ENCODE peak calls at places on chromosome 14, in eight cellular contexts. One of them, this sample, is unnamed.

GRCh38 chr14:22556021-22556989 is 32.7 kb downstream of the DAD1 start:
- DNase-seq in GM18507: peak
- DNase-seq in A172: peak
- DNase-seq in activated CD8-positive, alpha-beta memory T cell treated with anti-CD3 and anti-CD28 coated beads, Interleukin-2, amount 50 U/mL, for 48 hours: peak
- DNase-seq in DMS153: peak
- DNase-seq in GDM1: peak
- DNase-seq in stimulated activated CD4-positive, alpha-beta T cell treated with anti-CD3 and anti-CD28 coated beads, Interleukin-1b, Interleukin-23, amount 100 ng/mL, for 48 hours: peak
- DNase-seq in HFFc6: peak
- DNase-seq in this sample: no peak

GRCh38 chr14:59707778-59708635 is 131.4 kb upstream of the CCDC175 start:
- DNase-seq in GDM1: no peak
- DNase-seq in HFFc6: no peak
- DNase-seq in GM18507: no peak
- DNase-seq in stimulated activated CD4-positive, alpha-beta T cell treated with anti-CD3 and anti-CD28 coated beads, Interleukin-1b, Interleukin-23, amount 100 ng/mL, for 48 hours: no peak
- DNase-seq in DMS153: peak
- DNase-seq in activated CD8-positive, alpha-beta memory T cell treated with anti-CD3 and anti-CD28 coated beads, Interleukin-2, amount 50 U/mL, for 48 hours: no peak
- DNase-seq in A172: peak
- DNase-seq in this sample: no peak

GRCh38 chr14:35235840-35236239 is 56.3 kb upstream of the PSMA6 start:
- DNase-seq in stimulated activated CD4-positive, alpha-beta T cell treated with anti-CD3 and anti-CD28 coated beads, Interleukin-1b, Interleukin-23, amount 100 ng/mL, for 48 hours: no peak
- DNase-seq in GDM1: no peak
- DNase-seq in HFFc6: no peak
- DNase-seq in GM18507: no peak
- DNase-seq in A172: no peak
- DNase-seq in activated CD8-positive, alpha-beta memory T cell treated with anti-CD3 and anti-CD28 coated beads, Interleukin-2, amount 50 U/mL, for 48 hours: no peak
- DNase-seq in DMS153: no peak
- DNase-seq in this sample: no peak

GRCh38 chr14:99946652-99947489 is 118.4 kb upstream of the EVL start:
- DNase-seq in A172: no peak
- DNase-seq in HFFc6: no peak
- DNase-seq in DMS153: no peak
- DNase-seq in GDM1: no peak
- DNase-seq in stimulated activated CD4-positive, alpha-beta T cell treated with anti-CD3 and anti-CD28 coated beads, Interleukin-1b, Interleukin-23, amount 100 ng/mL, for 48 hours: peak
- DNase-seq in activated CD8-positive, alpha-beta memory T cell treated with anti-CD3 and anti-CD28 coated beads, Interleukin-2, amount 50 U/mL, for 48 hours: peak
- DNase-seq in GM18507: no peak
- DNase-seq in this sample: no peak

GRCh38 chr14:74475678-74476077 is 17.4 kb downstream of the NPC2 start:
- DNase-seq in GM18507: no peak
- DNase-seq in A172: no peak
- DNase-seq in activated CD8-positive, alpha-beta memory T cell treated with anti-CD3 and anti-CD28 coated beads, Interleukin-2, amount 50 U/mL, for 48 hours: no peak
- DNase-seq in stimulated activated CD4-positive, alpha-beta T cell treated with anti-CD3 and anti-CD28 coated beads, Interleukin-1b, Interleukin-23, amount 100 ng/mL, for 48 hours: no peak
- DNase-seq in DMS153: no peak
- DNase-seq in HFFc6: peak
- DNase-seq in GDM1: no peak
- DNase-seq in this sample: no peak

GRCh38 chr14:22225526-22226133 is 363.4 kb downstream of the DAD1 start:
- DNase-seq in HFFc6: peak
- DNase-seq in activated CD8-positive, alpha-beta memory T cell treated with anti-CD3 and anti-CD28 coated beads, Interleukin-2, amount 50 U/mL, for 48 hours: no peak
- DNase-seq in GDM1: no peak
- DNase-seq in DMS153: no peak
- DNase-seq in stimulated activated CD4-positive, alpha-beta T cell treated with anti-CD3 and anti-CD28 coated beads, Interleukin-1b, Interleukin-23, amount 100 ng/mL, for 48 hours: no peak
- DNase-seq in A172: no peak
- DNase-seq in GM18507: no peak
- DNase-seq in this sample: no peak

GRCh38 chr14:101965796-101966718 is 1.7 kb downstream of the DYNC1H1 start:
- DNase-seq in HFFc6: no peak
- DNase-seq in GDM1: no peak
- DNase-seq in activated CD8-positive, alpha-beta memory T cell treated with anti-CD3 and anti-CD28 coated beads, Interleukin-2, amount 50 U/mL, for 48 hours: no peak
- DNase-seq in DMS153: no peak
- DNase-seq in A172: no peak
- DNase-seq in GM18507: no peak
- DNase-seq in stimulated activated CD4-positive, alpha-beta T cell treated with anti-CD3 and anti-CD28 coated beads, Interleukin-1b, Interleukin-23, amount 100 ng/mL, for 48 hours: no peak
- DNase-seq in this sample: no peak

GRCh38 chr14:21866479-21866878 is 192.9 kb upstream of the OR4E1 start:
- DNase-seq in HFFc6: no peak
- DNase-seq in GDM1: no peak
- DNase-seq in DMS153: no peak
- DNase-seq in stimulated activated CD4-positive, alpha-beta T cell treated with anti-CD3 and anti-CD28 coated beads, Interleukin-1b, Interleukin-23, amount 100 ng/mL, for 48 hours: no peak
- DNase-seq in GM18507: no peak
- DNase-seq in activated CD8-positive, alpha-beta memory T cell treated with anti-CD3 and anti-CD28 coated beads, Interleukin-2, amount 50 U/mL, for 48 hours: no peak
- DNase-seq in A172: no peak
- DNase-seq in this sample: no peak

GRCh38 chr14:65880507-65880906 is 468.0 kb downstream of the FUT8 start:
- DNase-seq in activated CD8-positive, alpha-beta memory T cell treated with anti-CD3 and anti-CD28 coated beads, Interleukin-2, amount 50 U/mL, for 48 hours: no peak
- DNase-seq in GDM1: no peak
- DNase-seq in GM18507: no peak
- DNase-seq in A172: no peak
- DNase-seq in DMS153: no peak
- DNase-seq in stimulated activated CD4-positive, alpha-beta T cell treated with anti-CD3 and anti-CD28 coated beads, Interleukin-1b, Interleukin-23, amount 100 ng/mL, for 48 hours: no peak
- DNase-seq in HFFc6: no peak
- DNase-seq in this sample: no peak

GRCh38 chr14:105507247-105507646 is 16.2 kb downstream of the TEDC1 start:
- DNase-seq in DMS153: no peak
- DNase-seq in GM18507: no peak
- DNase-seq in A172: no peak
- DNase-seq in HFFc6: no peak
- DNase-seq in GDM1: no peak
- DNase-seq in activated CD8-positive, alpha-beta memory T cell treated with anti-CD3 and anti-CD28 coated beads, Interleukin-2, amount 50 U/mL, for 48 hours: no peak
- DNase-seq in stimulated activated CD4-positive, alpha-beta T cell treated with anti-CD3 and anti-CD28 coated beads, Interleukin-1b, Interleukin-23, amount 100 ng/mL, for 48 hours: no peak
- DNase-seq in this sample: no peak

GRCh38 chr14:94341654-94342333 is 18.7 kb upstream of the SERPINA6 start:
- DNase-seq in GDM1: no peak
- DNase-seq in stimulated activated CD4-positive, alpha-beta T cell treated with anti-CD3 and anti-CD28 coated beads, Interleukin-1b, Interleukin-23, amount 100 ng/mL, for 48 hours: no peak
- DNase-seq in activated CD8-positive, alpha-beta memory T cell treated with anti-CD3 and anti-CD28 coated beads, Interleukin-2, amount 50 U/mL, for 48 hours: no peak
- DNase-seq in GM18507: no peak
- DNase-seq in A172: no peak
- DNase-seq in DMS153: peak
- DNase-seq in HFFc6: no peak
- DNase-seq in this sample: no peak

GRCh38 chr14:49863483-49864262 is 11.1 kb upstream of the NEMF start:
- DNase-seq in DMS153: no peak
- DNase-seq in stimulated activated CD4-positive, alpha-beta T cell treated with anti-CD3 and anti-CD28 coated beads, Interleukin-1b, Interleukin-23, amount 100 ng/mL, for 48 hours: no peak
- DNase-seq in HFFc6: no peak
- DNase-seq in activated CD8-positive, alpha-beta memory T cell treated with anti-CD3 and anti-CD28 coated beads, Interleukin-2, amount 50 U/mL, for 48 hours: no peak
- DNase-seq in A172: no peak
- DNase-seq in GDM1: no peak
- DNase-seq in GM18507: no peak
- DNase-seq in this sample: no peak

GRCh38 chr14:39108791-39109190 is 5.3 kb upstream of the GEMIN2 start:
- DNase-seq in GDM1: no peak
- DNase-seq in activated CD8-positive, alpha-beta memory T cell treated with anti-CD3 and anti-CD28 coated beads, Interleukin-2, amount 50 U/mL, for 48 hours: no peak
- DNase-seq in stimulated activated CD4-positive, alpha-beta T cell treated with anti-CD3 and anti-CD28 coated beads, Interleukin-1b, Interleukin-23, amount 100 ng/mL, for 48 hours: no peak
- DNase-seq in GM18507: no peak
- DNase-seq in HFFc6: no peak
- DNase-seq in A172: no peak
- DNase-seq in DMS153: no peak
- DNase-seq in this sample: no peak

GRCh38 chr14:102777711-102778615 is 714 bp downstream of the TRAF3 start:
- DNase-seq in A172: no peak
- DNase-seq in DMS153: no peak
- DNase-seq in stimulated activated CD4-positive, alpha-beta T cell treated with anti-CD3 and anti-CD28 coated beads, Interleukin-1b, Interleukin-23, amount 100 ng/mL, for 48 hours: peak
- DNase-seq in GM18507: no peak
- DNase-seq in activated CD8-positive, alpha-beta memory T cell treated with anti-CD3 and anti-CD28 coated beads, Interleukin-2, amount 50 U/mL, for 48 hours: no peak
- DNase-seq in HFFc6: peak
- DNase-seq in GDM1: no peak
- DNase-seq in this sample: no peak

This sample was measured in caudate nucleus.